ENCODE peak calls at places on chromosomes 16 and 17, in eight cellular contexts. K, P, L, B, S, J, X and Y are unnamed samples.

GRCh38 chr17:73492802-73493139 is 151.5 kb downstream of the SDK2 start:
- DNase-seq in X (no peak), J (no peak), L (peak), S (no peak), B (no peak), P (no peak), K (no peak), Y (no peak)

GRCh38 chr16:9254863-9255262 is 163.4 kb downstream of the HAPSTR1 start:
- DNase-seq in X (no peak), B (no peak), S (no peak), J (no peak), P (no peak), L (no peak), K (no peak), Y (no peak)

GRCh38 chr16:29009050-29009837 is 24.4 kb downstream of the LAT start:
- DNase-seq in B (peak), J (no peak), K (no peak), L (no peak), S (no peak), P (no peak), X (no peak), Y (no peak)

GRCh38 chr16:49488336-49488735 is 114.7 kb downstream of the C16orf78 start:
- DNase-seq in B (no peak), S (no peak), P (no peak), X (no peak), L (no peak), K (no peak), J (no peak), Y (no peak)

GRCh38 chr16:52657924-52658323 is 111.0 kb upstream of the TOX3 start:
- DNase-seq in S (no peak), K (no peak), J (no peak), P (no peak), B (no peak), X (no peak), L (no peak), Y (no peak)

GRCh38 chr16:79795556-79795955 is 195.0 kb upstream of the MAF start:
- DNase-seq in X (no peak), K (no peak), J (no peak), L (no peak), P (no peak), S (no peak), B (no peak), Y (no peak)

GRCh38 chr17:43018008-43018853 is 4.0 kb downstream of the VAT1 start:
- DNase-seq in S (peak), X (no peak), J (no peak), L (peak), K (no peak), P (no peak), B (peak), Y (no peak)

GRCh38 chr16:21084631-21085235 is 65.9 kb downstream of the DNAH3 start:
- DNase-seq in P (no peak), S (no peak), K (no peak), B (no peak), X (peak), J (no peak), L (peak), Y (peak)

GRCh38 chr16:74867281-74867849 is 92.7 kb upstream of the FA2H start:
- DNase-seq in B (no peak), J (no peak), X (no peak), L (no peak), K (no peak), S (no peak), P (no peak), Y (no peak)

GRCh38 chr16:24178496-24178895 is 77.6 kb upstream of the CACNG3 start:
- DNase-seq in S (peak), B (no peak), K (no peak), P (no peak), X (no peak), J (no peak), L (no peak), Y (no peak)

GRCh38 chr16:66468321-66468965 is 41.3 kb downstream of the BEAN1 start:
- DNase-seq in S (no peak), P (no peak), K (no peak), L (no peak), B (no peak), J (no peak), X (no peak), Y (no peak)

GRCh38 chr17:77476920-77477805 is 336.4 kb downstream of the SEC14L1 start:
- DNase-seq in K (no peak), X (no peak), P (peak), S (no peak), B (peak), L (no peak), J (peak), Y (no peak)

GRCh38 chr16:56277040-56277439 is 85.8 kb downstream of the GNAO1 start:
- DNase-seq in S (peak), K (peak), P (no peak), J (no peak), B (no peak), X (no peak), L (peak), Y (peak)

GRCh38 chr17:6577686-6578263 is 21.4 kb upstream of the PITPNM3 start:
- DNase-seq in L (no peak), J (no peak), X (peak), B (no peak), S (peak), P (no peak), K (no peak), Y (no peak)

GRCh38 chr17:39868554-39868942 is 546 bp downstream of the ZPBP2 start:
- DNase-seq in J (no peak), X (no peak), L (no peak), P (no peak), K (no peak), S (no peak), B (no peak), Y (no peak)

GRCh38 chr16:68921654-68922053 is 78.3 kb downstream of the TANGO6 start:
- DNase-seq in X (peak), S (peak), J (peak), P (no peak), B (no peak), K (no peak), L (no peak), Y (peak)

GRCh38 chr17:74543406-74543805 is 2.5 kb downstream of the CD300C start:
- DNase-seq in K (no peak), P (no peak), J (no peak), S (no peak), B (no peak), L (peak), X (no peak), Y (no peak)

GRCh38 chr16:621526-622105 is 9.2 kb upstream of the WFIKKN1 start:
- DNase-seq in J (no peak), X (no peak), S (peak), L (no peak), P (peak), K (no peak), B (no peak), Y (no peak)

GRCh38 chr16:69787883-69788282 is 25.8 kb downstream of the WWP2 start:
- DNase-seq in K (no peak), P (no peak), L (no peak), S (no peak), X (peak), J (no peak), B (no peak), Y (peak)

GRCh38 chr17:75301502-75302206 is 12.4 kb upstream of the SLC25A19 start:
- DNase-seq in K (no peak), P (no peak), L (no peak), J (no peak), B (no peak), S (no peak), X (no peak), Y (no peak)